ENCODE peak calls at places on chromosomes 16 and 17, in six cellular contexts. G, A, K, Y, H and L are unnamed samples.

GRCh38 chr17:79721993-79722671 is 8.6 kb upstream of the ENPP7 start:
- DNase-seq in G (peak; percentile 37), A (no peak), K (no peak), Y (no peak), H (no peak), L (no peak)

GRCh38 chr17:32516450-32516849 is 29.7 kb downstream of the CDK5R1 start:
- DNase-seq in G (no peak), A (no peak), K (no peak), Y (no peak), H (no peak), L (no peak)

GRCh38 chr16:70348991-70349390 is 2.3 kb downstream of the DDX19A start:
- DNase-seq in G (peak; percentile 72), A (no peak), K (no peak), Y (no peak), H (no peak), L (no peak)

GRCh38 chr17:7204828-7205461 is 14.7 kb downstream of the DLG4 start:
- DNase-seq in G (peak; percentile 71), A (peak; percentile 95), K (peak; percentile 96), Y (peak; percentile 84), H (peak; percentile 97), L (peak; percentile 82)

GRCh38 chr16:65521685-65522338 is 399.9 kb upstream of the CDH11 start:
- DNase-seq in G (no peak), A (no peak), K (no peak), Y (no peak), H (no peak), L (no peak)

GRCh38 chr17:28404461-28404811 is 1.6 kb downstream of the SLC46A1 start:
- DNase-seq in G (no peak), A (no peak), K (no peak), Y (no peak), H (no peak), L (no peak)

GRCh38 chr17:82230627-82231311 is 1.9 kb downstream of the SLC16A3 start:
- DNase-seq in G (peak; percentile 85), A (peak; percentile 73), K (peak; percentile 79), Y (peak; percentile 44), H (peak; percentile 58), L (peak; percentile 33)

GRCh38 chr16:66130296-66130910 is 236.1 kb upstream of the CDH5 start:
- DNase-seq in G (no peak), A (no peak), K (no peak), Y (no peak), H (no peak), L (no peak)

GRCh38 chr17:57315061-57315851 is 58.9 kb downstream of the MSI2 start:
- DNase-seq in G (no peak), A (no peak), K (no peak), Y (no peak), H (no peak), L (no peak)